ENCODE peak calls at places on chromosomes 2 and 18, in six cellular contexts. K is frontal cortex; J is HFF-Myc; Q is NCI-H524 treated with DMSO at 0.1 percent for 48 hours; N is stimulated activated CD4-positive, alpha-beta T cell treated with anti-CD3 and anti-CD28 coated beads, Interleukin-12 subunit alpha, Interleukin-12 subunit beta, amount 100 ng/mL, for 4 hours; R is neural crest cell. H is an unnamed sample.

GRCh38 chr18:55275042-55275897 is 312.7 kb downstream of the TCF4 start:
- DNase-seq in N (no peak), R (no peak), Q (no peak), J (peak), K (no peak), H (no peak)

GRCh38 chr2:10835052-10835970 is 22.7 kb upstream of the PDIA6 start:
- DNase-seq in Q (peak), R (peak), K (no peak), N (peak), J (no peak), H (peak)

GRCh38 chr2:99278793-99279291 is 22.2 kb downstream of the LYG1 start:
- DNase-seq in N (no peak), J (peak), R (no peak), Q (no peak), K (no peak), H (no peak)

GRCh38 chr2:148914463-148914862 is 39.4 kb downstream of the KIF5C start:
- DNase-seq in R (no peak), N (no peak), K (no peak), Q (no peak), J (no peak), H (no peak)

GRCh38 chr2:38076250-38076709 is 329 bp upstream of the CYP1B1 start:
- DNase-seq in K (peak), N (peak), J (peak), R (peak), Q (peak), H (peak)

GRCh38 chr2:218357194-218358177 is 829 bp downstream of the CATIP start:
- DNase-seq in K (no peak), N (no peak), Q (no peak), R (no peak), J (no peak), H (no peak)

GRCh38 chr2:54015809-54016703 is 45.3 kb upstream of the PSME4 start:
- DNase-seq in J (peak), R (no peak), N (no peak), Q (no peak), K (no peak), H (no peak)

GRCh38 chr18:48013162-48013561 is 82.7 kb upstream of the SMAD2 start:
- DNase-seq in K (no peak), N (no peak), Q (no peak), R (no peak), J (no peak), H (no peak)

GRCh38 chr2:28224648-28225471 is 167.8 kb upstream of the FOSL2 start:
- DNase-seq in J (peak), K (no peak), Q (no peak), R (no peak), N (no peak), H (no peak)

GRCh38 chr18:27713037-27713726 is 463.7 kb downstream of the CDH2 start:
- DNase-seq in R (no peak), K (no peak), Q (peak), J (no peak), N (no peak), H (no peak)

GRCh38 chr2:240596491-240596931 is 10.0 kb downstream of the CAPN10 start:
- DNase-seq in K (peak), N (no peak), J (no peak), R (no peak), Q (no peak), H (no peak)

GRCh38 chr2:167386694-167387093 is 498.4 kb downstream of the XIRP2 start:
- DNase-seq in R (no peak), K (no peak), J (no peak), Q (no peak), N (no peak), H (no peak)

GRCh38 chr2:220144411-220144810 is 517.0 kb downstream of the SLC4A3 start:
- DNase-seq in Q (no peak), K (no peak), R (no peak), J (no peak), N (no peak), H (no peak)

GRCh38 chr2:127066942-127067341 is 40.0 kb downstream of the BIN1 start:
- DNase-seq in K (no peak), R (no peak), Q (no peak), N (no peak), J (no peak), H (no peak)

GRCh38 chr18:28015671-28016070 is 161.3 kb downstream of the CDH2 start:
- DNase-seq in N (no peak), Q (peak), J (no peak), R (no peak), K (no peak), H (no peak)

GRCh38 chr18:11689031-11689971 is at the start of gene GNAL:
- DNase-seq in N (peak), J (peak), Q (peak), K (peak), R (peak), H (peak)

GRCh38 chr2:189127756-189128155 is 51.8 kb downstream of the COL5A2 start:
- DNase-seq in N (no peak), K (no peak), Q (no peak), J (no peak), R (no peak), H (no peak)

GRCh38 chr2:98808546-98808945 is 77.6 kb upstream of the MGAT4A start:
- DNase-seq in R (no peak), K (no peak), Q (no peak), N (no peak), J (no peak), H (no peak)

GRCh38 chr18:34223164-34223892 is 1.4 kb downstream of the NOL4 start:
- DNase-seq in R (no peak), Q (no peak), J (no peak), K (no peak), N (no peak), H (no peak)

GRCh38 chr18:62452280-62452824 is 70.5 kb upstream of the ZCCHC2 start:
- DNase-seq in R (no peak), J (no peak), N (no peak), Q (no peak), K (no peak), H (no peak)

GRCh38 chr2:221972813-221973478 is 325.9 kb downstream of the PAX3 start:
- DNase-seq in J (no peak), N (no peak), R (no peak), K (no peak), Q (no peak), H (no peak)

GRCh38 chr2:26477126-26477910 is 606 bp downstream of the OTOF start:
- DNase-seq in R (no peak), Q (no peak), J (no peak), N (no peak), K (no peak), H (no peak)

GRCh38 chr2:217387776-217388381 is 528.0 kb upstream of the TNP1 start:
- DNase-seq in R (no peak), J (no peak), Q (no peak), N (no peak), K (no peak), H (no peak)

GRCh38 chr2:75667884-75668283 is 21.3 kb downstream of the MRPL19 start:
- DNase-seq in Q (no peak), J (no peak), R (no peak), K (no peak), N (no peak), H (no peak)

GRCh38 chr2:146893500-146894041 is 951.3 kb upstream of the ACVR2A start:
- DNase-seq in K (no peak), J (no peak), N (no peak), R (no peak), Q (no peak), H (no peak)

GRCh38 chr2:224400886-224401632 is 848 bp downstream of the FAM124B start:
- DNase-seq in N (no peak), Q (no peak), K (no peak), J (no peak), R (no peak), H (no peak)

GRCh38 chr2:231425291-231425810 is 29.8 kb downstream of the B3GNT7 start:
- DNase-seq in R (no peak), K (no peak), N (no peak), Q (no peak), J (no peak), H (no peak)

GRCh38 chr2:237092920-237093781 is 7.5 kb downstream of the COPS8 start:
- DNase-seq in R (no peak), Q (no peak), J (peak), K (no peak), N (no peak), H (no peak)

GRCh38 chr2:126655500-126656310 is at the start of gene GYPC:
- DNase-seq in J (no peak), N (peak), K (peak), R (peak), Q (no peak), H (peak)

GRCh38 chr2:225002656-225003045 is 39.6 kb downstream of the DOCK10 start:
- DNase-seq in N (no peak), R (no peak), J (no peak), K (no peak), Q (no peak), H (no peak)

GRCh38 chr2:24877067-24877466 is 43.0 kb downstream of the ADCY3 start:
- DNase-seq in K (no peak), J (no peak), Q (no peak), R (no peak), N (no peak), H (no peak)

GRCh38 chr2:72949045-72949444 is 31.7 kb downstream of the EMX1 start:
- DNase-seq in Q (no peak), J (no peak), R (no peak), N (no peak), K (no peak), H (no peak)

GRCh38 chr2:8342407-8342806 is 339.4 kb upstream of the ID2 start:
- DNase-seq in J (no peak), Q (no peak), N (no peak), R (no peak), K (no peak), H (no peak)

GRCh38 chr2:20421988-20422678 is 24.7 kb upstream of the RHOB start:
- DNase-seq in J (peak), Q (no peak), N (no peak), R (no peak), K (no peak), H (peak)

GRCh38 chr18:48543228-48543627 is 4.4 kb downstream of the CTIF start:
- DNase-seq in R (no peak), K (no peak), N (no peak), J (no peak), Q (no peak), H (no peak)

GRCh38 chr2:205771063-205771462 is 88.8 kb downstream of the NRP2 start:
- DNase-seq in K (no peak), J (no peak), R (no peak), Q (no peak), N (no peak), H (no peak)

H was measured in progenitor cell of endocrine pancreas.